ENCODE peak calls at places on chromosomes 11 and 22, in ten cellular contexts. C is epithelial cell of esophagus, R is omental fat pad, D is GM12865, U is fibroblast of mammary gland, Z is osteocyte, P is IMR-90, V is OCI-LY7, A is right atrium auricular region, K is Peyer's patch. M is an unnamed sample.

GRCh38 chr11:57474751-57475115 is 14.4 kb downstream of the RTN4RL2 start:
- DNase-seq in R (no peak), U (no peak), P (no peak), D (no peak), V (no peak), A (no peak), C (no peak), K (no peak), Z (no peak), M (no peak)

GRCh38 chr22:42664976-42665831 is 16.0 kb upstream of the CYB5R3 start:
- DNase-seq in K (no peak), P (no peak), D (peak; percentile 86), A (no peak), C (no peak), Z (no peak), U (no peak), R (no peak), V (peak; percentile 67), M (no peak)

GRCh38 chr22:49983148-49984042 is 22.8 kb downstream of the PIM3 start:
- DNase-seq in R (peak; percentile 23), A (no peak), K (peak; percentile 49), V (no peak), Z (no peak), P (no peak), U (no peak), D (no peak), C (no peak), M (no peak)

GRCh38 chr22:18070041-18070440 is 7.7 kb upstream of the PEX26 start:
- DNase-seq in A (no peak), V (no peak), D (no peak), K (no peak), Z (no peak), U (no peak), R (no peak), P (no peak), C (no peak), M (no peak)

GRCh38 chr11:20131744-20132666 is 28.3 kb downstream of the DBX1 start:
- DNase-seq in R (no peak), U (peak; percentile 61), D (peak; percentile 43), A (peak; percentile 79), K (peak; percentile 74), V (peak; percentile 17), Z (no peak), P (peak; percentile 55), C (peak; percentile 63), M (no peak)

GRCh38 chr11:47725445-47726442 is 10.6 kb upstream of the AGBL2 start:
- DNase-seq in C (no peak), K (no peak), R (no peak), A (no peak), P (no peak), Z (no peak), U (no peak), D (no peak), V (no peak), M (no peak)

GRCh38 chr11:67356867-67357561 is 3.7 kb upstream of the POLD4 start:
- DNase-seq in A (peak; percentile 78), Z (no peak), P (peak; percentile 80), C (peak; percentile 76), D (peak; percentile 86), U (peak; percentile 79), K (peak; percentile 85), R (no peak), V (peak; percentile 89), M (no peak)

GRCh38 chr22:36039125-36039524 is 10.5 kb upstream of the RBFOX2 start:
- DNase-seq in A (no peak), D (no peak), K (no peak), P (no peak), R (no peak), Z (no peak), C (no peak), V (no peak), U (no peak), M (no peak)

GRCh38 chr22:20280866-20281265 is 12.7 kb upstream of the RTN4R start:
- DNase-seq in A (no peak), C (no peak), V (no peak), D (no peak), U (no peak), R (no peak), K (no peak), Z (no peak), P (no peak), M (no peak)

GRCh38 chr22:46432164-46433068 is 96.9 kb downstream of the TRMU start:
- DNase-seq in U (no peak), Z (no peak), A (no peak), P (no peak), V (peak; percentile 79), R (no peak), K (peak; percentile 75), C (no peak), D (peak; percentile 62), M (no peak)

GRCh38 chr11:130115218-130115617 is 44.4 kb upstream of the ST14 start:
- DNase-seq in A (no peak), K (no peak), Z (no peak), U (peak; percentile 39), V (no peak), C (no peak), R (no peak), P (peak; percentile 41), D (no peak), M (no peak)

GRCh38 chr11:2300936-2301630 is 635 bp downstream of the C11orf21 start:
- DNase-seq in R (peak; percentile 17), U (no peak), A (peak; percentile 38), V (no peak), Z (peak; percentile 76), C (no peak), P (no peak), D (no peak), K (peak; percentile 48), M (no peak)

GRCh38 chr11:57324154-57324885 is 432 bp downstream of the TNKS1BP1 start:
- DNase-seq in Z (peak; percentile 89), K (no peak), C (peak; percentile 28), R (no peak), D (peak; percentile 32), V (no peak), A (no peak), U (peak; percentile 50), P (peak; percentile 48), M (peak; percentile 65)

GRCh38 chr22:43481528-43482309 is 69.9 kb downstream of the MPPED1 start:
- DNase-seq in Z (no peak), C (no peak), D (peak; percentile 29), A (no peak), V (peak; percentile 43), R (no peak), K (no peak), P (no peak), U (no peak), M (no peak)

GRCh38 chr11:133408402-133408801 is 123.9 kb downstream of the OPCML start:
- DNase-seq in R (no peak), U (no peak), Z (no peak), A (no peak), V (no peak), C (no peak), K (no peak), P (no peak), D (no peak), M (no peak)

GRCh38 chr11:133406493-133406892 is 125.8 kb downstream of the OPCML start:
- DNase-seq in A (no peak), K (no peak), R (no peak), V (no peak), C (no peak), D (no peak), Z (no peak), P (no peak), U (no peak), M (no peak)

GRCh38 chr11:133402551-133402950 is 129.8 kb downstream of the OPCML start:
- DNase-seq in P (no peak), A (no peak), U (no peak), K (no peak), Z (no peak), C (no peak), R (no peak), D (no peak), V (no peak), M (no peak)

GRCh38 chr11:133399855-133400625 is 132.3 kb downstream of the OPCML start:
- DNase-seq in U (no peak), K (no peak), V (no peak), A (no peak), D (no peak), R (no peak), P (no peak), C (no peak), Z (no peak), M (no peak)

DNA sequence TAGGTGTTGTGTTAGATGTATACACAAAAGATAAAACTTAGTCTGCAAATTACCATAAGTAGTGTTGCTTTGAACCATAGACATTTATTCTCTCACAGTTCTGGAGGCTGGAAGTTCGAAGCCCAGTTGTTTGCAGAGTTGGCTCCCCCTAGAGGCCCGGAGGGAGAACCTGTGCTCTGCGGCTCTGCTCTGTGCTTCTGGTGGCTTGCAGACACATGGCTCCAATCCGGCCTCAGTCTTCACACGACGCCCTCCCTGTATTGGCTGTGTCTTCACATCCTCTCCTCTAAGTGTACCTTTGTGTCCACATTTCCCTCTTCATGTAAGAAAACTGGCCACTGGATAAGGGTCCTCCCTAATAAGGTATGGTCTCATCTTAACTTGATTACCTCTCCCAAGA is 128.4 kb downstream of the OPCML start:
- DNase-seq in U (no peak), P (no peak), C (peak; percentile 1), R (no peak), A (no peak), Z (no peak), V (peak; percentile 13), D (peak; percentile 35), K (peak; percentile 53), M (no peak)
- TF ChIP-seq CTCF in U (no peak), P (no peak), C (peak; percentile 22), R (no peak), A (no peak), Z (no peak), V (peak; percentile 72), D (peak; percentile 48), K (peak; percentile 19), M (no peak)

GRCh38 chr22:38104084-38104483 is 6.4 kb downstream of the BAIAP2L2 start:
- DNase-seq in V (peak; percentile 55), A (no peak), R (no peak), C (no peak), Z (no peak), P (peak; percentile 11), K (no peak), U (peak; percentile 33), D (no peak), M (no peak)
- TF ChIP-seq CTCF in V (peak; percentile 73), A (peak; percentile 37), R (no peak), C (peak; percentile 29), Z (peak; percentile 32), P (peak; percentile 29), K (no peak), U (peak; percentile 47), D (peak; percentile 29), M (no peak)

DNA sequence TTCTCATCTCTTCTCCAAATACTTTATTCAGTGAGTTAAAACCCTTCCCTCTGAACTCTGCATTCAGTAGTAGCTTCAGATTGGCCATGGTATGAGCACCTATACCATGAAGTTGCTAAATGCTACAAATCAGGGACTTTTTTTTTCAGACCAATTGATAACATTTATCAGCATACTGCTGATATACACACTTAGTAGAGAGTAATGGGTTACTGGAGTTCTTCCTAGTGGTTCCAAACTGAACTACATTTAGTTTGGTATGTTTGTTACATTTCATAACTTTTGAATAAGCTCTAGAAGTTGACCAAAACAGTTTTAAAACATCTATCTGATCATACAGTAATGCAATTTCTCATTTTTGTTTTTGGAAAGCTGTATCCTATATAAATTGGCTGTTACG is 104.7 kb downstream of the DCDC1 start:
- DNase-seq in Z (no peak), C (no peak), K (no peak), D (no peak), A (no peak), P (no peak), R (no peak), V (no peak), U (no peak), M (no peak)
- TF ChIP-seq CTCF in Z (no peak), C (no peak), K (no peak), D (no peak), A (no peak), P (no peak), R (no peak), V (no peak), U (no peak), M (peak; percentile 36)

GRCh38 chr11:90113541-90113940 is 20.9 kb upstream of the NAALAD2 start:
- DNase-seq in V (peak; percentile 6), U (peak; percentile 4), C (peak; percentile 5), R (no peak), P (no peak), K (no peak), Z (no peak), D (no peak), A (no peak), M (no peak)
- TF ChIP-seq CTCF in V (peak; percentile 74), U (peak; percentile 31), C (peak; percentile 18), R (no peak), P (peak; percentile 38), K (peak; percentile 19), Z (peak; percentile 61), D (no peak), A (peak; percentile 53), M (peak; percentile 36)

M was measured in mesothelial cell of epicardium.